ENCODE peak calls at places on chromosomes 2 and 18, in five cellular contexts. One of them, this sample, is unnamed.

GRCh38 chr2:239289545-239289944 is 111.3 kb downstream of the HDAC4 start:
- DNase-seq in RPMI7951: no peak
- DNase-seq in HFFc6: no peak
- DNase-seq in AG10803: no peak
- DNase-seq in anterior cingulate cortex: no peak
- DNase-seq in this sample: no peak

GRCh38 chr18:74316257-74317180 is 880 bp downstream of the C18orf63 start:
- DNase-seq in anterior cingulate cortex: no peak
- DNase-seq in HFFc6: peak
- DNase-seq in RPMI7951: peak
- DNase-seq in AG10803: peak
- DNase-seq in this sample: peak

GRCh38 chr2:51990684-51991083 is 958.8 kb upstream of the NRXN1 start:
- DNase-seq in AG10803: no peak
- DNase-seq in anterior cingulate cortex: no peak
- DNase-seq in HFFc6: no peak
- DNase-seq in RPMI7951: no peak
- DNase-seq in this sample: no peak

GRCh38 chr2:241107384-241107783 is 5.3 kb upstream of the MTERF4 start:
- DNase-seq in anterior cingulate cortex: no peak
- DNase-seq in AG10803: no peak
- DNase-seq in RPMI7951: no peak
- DNase-seq in HFFc6: no peak
- DNase-seq in this sample: no peak

GRCh38 chr2:222907048-222907447 is 46.2 kb downstream of the ACSL3 start:
- DNase-seq in HFFc6: no peak
- DNase-seq in AG10803: no peak
- DNase-seq in anterior cingulate cortex: no peak
- DNase-seq in RPMI7951: no peak
- DNase-seq in this sample: no peak

GRCh38 chr2:96374211-96374951 is 38.8 kb downstream of the NCAPH start:
- DNase-seq in AG10803: no peak
- DNase-seq in HFFc6: no peak
- DNase-seq in RPMI7951: peak
- DNase-seq in anterior cingulate cortex: no peak
- DNase-seq in this sample: no peak

GRCh38 chr2:175057078-175057685 is 52.0 kb upstream of the CHN1 start:
- DNase-seq in AG10803: no peak
- DNase-seq in anterior cingulate cortex: no peak
- DNase-seq in RPMI7951: no peak
- DNase-seq in HFFc6: no peak
- DNase-seq in this sample: no peak

GRCh38 chr2:159807183-159808037 is 9.4 kb upstream of the CD302 start:
- DNase-seq in RPMI7951: peak
- DNase-seq in AG10803: peak
- DNase-seq in HFFc6: peak
- DNase-seq in anterior cingulate cortex: no peak
- DNase-seq in this sample: peak

GRCh38 chr2:133733856-133734255 is 165.6 kb upstream of the NCKAP5 start:
- DNase-seq in HFFc6: peak
- DNase-seq in anterior cingulate cortex: no peak
- DNase-seq in AG10803: peak
- DNase-seq in RPMI7951: peak
- DNase-seq in this sample: peak

GRCh38 chr2:156892449-156893335 is 364.8 kb upstream of the GALNT5 start:
- DNase-seq in AG10803: peak
- DNase-seq in anterior cingulate cortex: no peak
- DNase-seq in HFFc6: peak
- DNase-seq in RPMI7951: peak
- DNase-seq in this sample: peak

GRCh38 chr2:45045706-45046105 is 36.5 kb upstream of the SIX2 start:
- DNase-seq in HFFc6: no peak
- DNase-seq in anterior cingulate cortex: no peak
- DNase-seq in RPMI7951: peak
- DNase-seq in AG10803: no peak
- DNase-seq in this sample: no peak

GRCh38 chr2:28404086-28404485 is 11.4 kb downstream of the FOSL2 start:
- DNase-seq in AG10803: no peak
- DNase-seq in HFFc6: no peak
- DNase-seq in RPMI7951: no peak
- DNase-seq in anterior cingulate cortex: no peak
- DNase-seq in this sample: no peak

GRCh38 chr2:112776113-112776512 is 8.2 kb downstream of the IL1A start:
- DNase-seq in AG10803: peak
- DNase-seq in anterior cingulate cortex: no peak
- DNase-seq in RPMI7951: no peak
- DNase-seq in HFFc6: no peak
- DNase-seq in this sample: no peak

GRCh38 chr18:3265564-3266033 is 3.7 kb downstream of the MYL12B start:
- DNase-seq in HFFc6: peak
- DNase-seq in RPMI7951: no peak
- DNase-seq in anterior cingulate cortex: no peak
- DNase-seq in AG10803: no peak
- DNase-seq in this sample: peak

GRCh38 chr2:1721706-1722483 is 22.4 kb downstream of the PXDN start:
- DNase-seq in AG10803: peak
- DNase-seq in HFFc6: peak
- DNase-seq in anterior cingulate cortex: no peak
- DNase-seq in RPMI7951: peak
- DNase-seq in this sample: peak

GRCh38 chr2:46065152-46065551 is 232.1 kb upstream of the EPAS1 start:
- DNase-seq in AG10803: peak
- DNase-seq in HFFc6: no peak
- DNase-seq in RPMI7951: no peak
- DNase-seq in anterior cingulate cortex: no peak
- DNase-seq in this sample: no peak

GRCh38 chr2:210663574-210663973 is 107.2 kb downstream of the CPS1 start:
- DNase-seq in anterior cingulate cortex: no peak
- DNase-seq in RPMI7951: peak
- DNase-seq in HFFc6: no peak
- DNase-seq in AG10803: peak
- DNase-seq in this sample: peak

GRCh38 chr2:77807531-77808215 is 285.5 kb upstream of the LRRTM4 start:
- DNase-seq in AG10803: no peak
- DNase-seq in RPMI7951: no peak
- DNase-seq in anterior cingulate cortex: no peak
- DNase-seq in HFFc6: no peak
- DNase-seq in this sample: no peak

GRCh38 chr2:133985563-133985962 is 268.3 kb upstream of the MGAT5 start:
- DNase-seq in RPMI7951: no peak
- DNase-seq in AG10803: no peak
- DNase-seq in anterior cingulate cortex: no peak
- DNase-seq in HFFc6: no peak
- DNase-seq in this sample: no peak

GRCh38 chr2:61117534-61117933 is 44.5 kb upstream of the C2orf74 start:
- DNase-seq in HFFc6: peak
- DNase-seq in anterior cingulate cortex: no peak
- DNase-seq in AG10803: peak
- DNase-seq in RPMI7951: peak
- DNase-seq in this sample: no peak

This sample was measured in GM03348.